ENCODE peak calls at places on chromosomes 5 and 9, in seven cellular contexts. One of them, this sample, is unnamed.

GRCh38 chr9:98172604-98173003 is 19.8 kb downstream of the CORO2A start:
- DNase-seq in NCI-H748 treated with DMSO at 0.1 percent for 48 hours: peak
- DNase-seq in right atrium auricular region: no peak
- DNase-seq in activated T-helper 1 cell treated with Interleukin-2 at 50 U/mL for 16 hours: no peak
- DNase-seq in GM23248: no peak
- DNase-seq in skeletal muscle cell: no peak
- DNase-seq in activated naive CD4-positive, alpha-beta T cell treated with Interleukin-2 at 50 U/mL for 16 hours: no peak
- DNase-seq in this sample: no peak

GRCh38 chr9:16030513-16031185 is 477.8 kb downstream of the CCDC171 start:
- DNase-seq in NCI-H748 treated with DMSO at 0.1 percent for 48 hours: no peak
- DNase-seq in right atrium auricular region: no peak
- DNase-seq in activated T-helper 1 cell treated with Interleukin-2 at 50 U/mL for 16 hours: no peak
- DNase-seq in GM23248: peak
- DNase-seq in skeletal muscle cell: peak
- DNase-seq in activated naive CD4-positive, alpha-beta T cell treated with Interleukin-2 at 50 U/mL for 16 hours: no peak
- DNase-seq in this sample: no peak

GRCh38 chr9:113910036-113910639 is 34.0 kb downstream of the ZNF618 start:
- DNase-seq in NCI-H748 treated with DMSO at 0.1 percent for 48 hours: peak
- DNase-seq in right atrium auricular region: peak
- DNase-seq in activated T-helper 1 cell treated with Interleukin-2 at 50 U/mL for 16 hours: no peak
- DNase-seq in GM23248: no peak
- DNase-seq in skeletal muscle cell: no peak
- DNase-seq in activated naive CD4-positive, alpha-beta T cell treated with Interleukin-2 at 50 U/mL for 16 hours: no peak
- DNase-seq in this sample: no peak

GRCh38 chr5:169299146-169299545 is 1.8 kb downstream of the SLIT3 start:
- DNase-seq in NCI-H748 treated with DMSO at 0.1 percent for 48 hours: no peak
- DNase-seq in right atrium auricular region: no peak
- DNase-seq in activated T-helper 1 cell treated with Interleukin-2 at 50 U/mL for 16 hours: no peak
- DNase-seq in GM23248: peak
- DNase-seq in skeletal muscle cell: no peak
- DNase-seq in activated naive CD4-positive, alpha-beta T cell treated with Interleukin-2 at 50 U/mL for 16 hours: no peak
- DNase-seq in this sample: no peak

GRCh38 chr9:127174386-127175318 is 52.2 kb upstream of the ANGPTL2 start:
- DNase-seq in NCI-H748 treated with DMSO at 0.1 percent for 48 hours: no peak
- DNase-seq in right atrium auricular region: peak
- DNase-seq in activated T-helper 1 cell treated with Interleukin-2 at 50 U/mL for 16 hours: no peak
- DNase-seq in GM23248: no peak
- DNase-seq in skeletal muscle cell: no peak
- DNase-seq in activated naive CD4-positive, alpha-beta T cell treated with Interleukin-2 at 50 U/mL for 16 hours: no peak
- DNase-seq in this sample: no peak

GRCh38 chr5:17075196-17075595 is 139.1 kb upstream of the MYO10 start:
- DNase-seq in NCI-H748 treated with DMSO at 0.1 percent for 48 hours: no peak
- DNase-seq in right atrium auricular region: no peak
- DNase-seq in activated T-helper 1 cell treated with Interleukin-2 at 50 U/mL for 16 hours: no peak
- DNase-seq in GM23248: no peak
- DNase-seq in skeletal muscle cell: no peak
- DNase-seq in activated naive CD4-positive, alpha-beta T cell treated with Interleukin-2 at 50 U/mL for 16 hours: no peak
- DNase-seq in this sample: no peak

GRCh38 chr9:95087659-95088242 is 229.8 kb downstream of the FANCC start:
- DNase-seq in NCI-H748 treated with DMSO at 0.1 percent for 48 hours: no peak
- DNase-seq in right atrium auricular region: no peak
- DNase-seq in activated T-helper 1 cell treated with Interleukin-2 at 50 U/mL for 16 hours: no peak
- DNase-seq in GM23248: peak
- DNase-seq in skeletal muscle cell: no peak
- DNase-seq in activated naive CD4-positive, alpha-beta T cell treated with Interleukin-2 at 50 U/mL for 16 hours: no peak
- DNase-seq in this sample: no peak

GRCh38 chr5:39361306-39361705 is 3.0 kb downstream of the C9 start:
- DNase-seq in NCI-H748 treated with DMSO at 0.1 percent for 48 hours: no peak
- DNase-seq in right atrium auricular region: no peak
- DNase-seq in activated T-helper 1 cell treated with Interleukin-2 at 50 U/mL for 16 hours: no peak
- DNase-seq in GM23248: no peak
- DNase-seq in skeletal muscle cell: no peak
- DNase-seq in activated naive CD4-positive, alpha-beta T cell treated with Interleukin-2 at 50 U/mL for 16 hours: no peak
- DNase-seq in this sample: no peak

GRCh38 chr9:2570615-2571479 is 50.7 kb upstream of the VLDLR start:
- DNase-seq in NCI-H748 treated with DMSO at 0.1 percent for 48 hours: peak
- DNase-seq in right atrium auricular region: peak
- DNase-seq in activated T-helper 1 cell treated with Interleukin-2 at 50 U/mL for 16 hours: no peak
- DNase-seq in GM23248: peak
- DNase-seq in skeletal muscle cell: peak
- DNase-seq in activated naive CD4-positive, alpha-beta T cell treated with Interleukin-2 at 50 U/mL for 16 hours: peak
- DNase-seq in this sample: no peak

GRCh38 chr5:73253047-73253660 is 80.2 kb downstream of the TMEM174 start:
- DNase-seq in NCI-H748 treated with DMSO at 0.1 percent for 48 hours: no peak
- DNase-seq in right atrium auricular region: no peak
- DNase-seq in activated T-helper 1 cell treated with Interleukin-2 at 50 U/mL for 16 hours: no peak
- DNase-seq in GM23248: peak
- DNase-seq in skeletal muscle cell: no peak
- DNase-seq in activated naive CD4-positive, alpha-beta T cell treated with Interleukin-2 at 50 U/mL for 16 hours: no peak
- DNase-seq in this sample: no peak

GRCh38 chr5:27158775-27159174 is 120.4 kb upstream of the CDH9 start:
- DNase-seq in NCI-H748 treated with DMSO at 0.1 percent for 48 hours: no peak
- DNase-seq in right atrium auricular region: no peak
- DNase-seq in activated T-helper 1 cell treated with Interleukin-2 at 50 U/mL for 16 hours: no peak
- DNase-seq in GM23248: no peak
- DNase-seq in skeletal muscle cell: peak
- DNase-seq in activated naive CD4-positive, alpha-beta T cell treated with Interleukin-2 at 50 U/mL for 16 hours: no peak
- DNase-seq in this sample: no peak

GRCh38 chr9:105216440-105217178 is 27.8 kb upstream of the SLC44A1 start:
- DNase-seq in NCI-H748 treated with DMSO at 0.1 percent for 48 hours: no peak
- DNase-seq in right atrium auricular region: no peak
- DNase-seq in activated T-helper 1 cell treated with Interleukin-2 at 50 U/mL for 16 hours: no peak
- DNase-seq in GM23248: peak
- DNase-seq in skeletal muscle cell: no peak
- DNase-seq in activated naive CD4-positive, alpha-beta T cell treated with Interleukin-2 at 50 U/mL for 16 hours: no peak
- DNase-seq in this sample: no peak

GRCh38 chr5:176412517-176413254 is 3.7 kb downstream of the CLTB start:
- DNase-seq in NCI-H748 treated with DMSO at 0.1 percent for 48 hours: no peak
- DNase-seq in right atrium auricular region: no peak
- DNase-seq in activated T-helper 1 cell treated with Interleukin-2 at 50 U/mL for 16 hours: no peak
- DNase-seq in GM23248: no peak
- DNase-seq in skeletal muscle cell: no peak
- DNase-seq in activated naive CD4-positive, alpha-beta T cell treated with Interleukin-2 at 50 U/mL for 16 hours: no peak
- DNase-seq in this sample: no peak

GRCh38 chr9:89433826-89434225 is 64.1 kb downstream of the SEMA4D start:
- DNase-seq in NCI-H748 treated with DMSO at 0.1 percent for 48 hours: no peak
- DNase-seq in right atrium auricular region: no peak
- DNase-seq in activated T-helper 1 cell treated with Interleukin-2 at 50 U/mL for 16 hours: no peak
- DNase-seq in GM23248: peak
- DNase-seq in skeletal muscle cell: peak
- DNase-seq in activated naive CD4-positive, alpha-beta T cell treated with Interleukin-2 at 50 U/mL for 16 hours: no peak
- DNase-seq in this sample: no peak

GRCh38 chr5:68007446-68007845 is 208.1 kb upstream of the PIK3R1 start:
- DNase-seq in NCI-H748 treated with DMSO at 0.1 percent for 48 hours: no peak
- DNase-seq in right atrium auricular region: peak
- DNase-seq in activated T-helper 1 cell treated with Interleukin-2 at 50 U/mL for 16 hours: no peak
- DNase-seq in GM23248: peak
- DNase-seq in skeletal muscle cell: peak
- DNase-seq in activated naive CD4-positive, alpha-beta T cell treated with Interleukin-2 at 50 U/mL for 16 hours: no peak
- DNase-seq in this sample: no peak